ENCODE peak calls at places on chromosome 3, in five cellular contexts. R is left ventricle myocardium inferior, E is pancreas, W is upper lobe of right lung, F is dorsolateral prefrontal cortex. X is an unnamed sample.
A peak's percentile ranks its signal among the peaks of the same experiment; 100 is the strongest.

GRCh38 chr3:195060531-195061385 is 210.2 kb downstream of the XXYLT1 start:
- DNase-seq in R (peak; percentile 39), E (peak; percentile 49), W (peak; percentile 49), F (no peak), X (peak; percentile 23)

GRCh38 chr3:161990036-161990435 is 493.4 kb downstream of the OTOL1 start:
- DNase-seq in R (no peak), E (no peak), W (no peak), F (no peak), X (no peak)

GRCh38 chr3:114632757-114633424 is 339.1 kb downstream of the TIGIT start:
- DNase-seq in R (no peak), E (no peak), W (no peak), F (no peak), X (no peak)

GRCh38 chr3:191414732-191415131 is 46.2 kb upstream of the PYDC2 start:
- DNase-seq in R (no peak), E (no peak), W (no peak), F (no peak), X (no peak)

GRCh38 chr3:73094951-73095350 is 33.5 kb downstream of the EBLN2 start:
- DNase-seq in R (peak; percentile 37), E (no peak), W (no peak), F (no peak), X (peak; percentile 51)

GRCh38 chr3:169260296-169260695 is 403.2 kb downstream of the MECOM start:
- DNase-seq in R (no peak), E (no peak), W (no peak), F (no peak), X (no peak)

GRCh38 chr3:138539352-138539751 is 54.7 kb downstream of the CEP70 start:
- DNase-seq in R (no peak), E (no peak), W (no peak), F (no peak), X (no peak)

GRCh38 chr3:35721628-35722027 is 82.3 kb downstream of the ARPP21 start:
- DNase-seq in R (no peak), E (no peak), W (no peak), F (no peak), X (no peak)

GRCh38 chr3:82022836-82023235 is 261.4 kb upstream of the GBE1 start:
- DNase-seq in R (no peak), E (no peak), W (no peak), F (no peak), X (no peak)

GRCh38 chr3:42185044-42185443 is 80.9 kb downstream of the CCK start:
- DNase-seq in R (no peak), E (no peak), W (no peak), F (no peak), X (no peak)

GRCh38 chr3:194773216-194773615 is 87.5 kb downstream of the FAM43A start:
- DNase-seq in R (peak; percentile 53), E (no peak), W (no peak), F (no peak), X (no peak)

GRCh38 chr3:9778102-9778501 is 8.4 kb upstream of the CAMK1 start:
- DNase-seq in R (no peak), E (no peak), W (no peak), F (peak; percentile 76), X (no peak)

GRCh38 chr3:169227911-169228310 is 435.6 kb downstream of the MECOM start:
- DNase-seq in R (no peak), E (no peak), W (no peak), F (no peak), X (peak; percentile 75)

GRCh38 chr3:124960205-124960604 is 25.7 kb upstream of the MUC13 start:
- DNase-seq in R (no peak), E (no peak), W (no peak), F (no peak), X (no peak)

GRCh38 chr3:101619734-101620133 is 45.8 kb downstream of the PCNP start:
- DNase-seq in R (no peak), E (no peak), W (no peak), F (no peak), X (no peak)

GRCh38 chr3:111315911-111316310 is 226.1 kb upstream of the CD96 start:
- DNase-seq in R (no peak), E (no peak), W (no peak), F (no peak), X (no peak)

GRCh38 chr3:50572801-50573371 is 3.6 kb downstream of the HEMK1 start:
- DNase-seq in R (no peak), E (no peak), W (no peak), F (no peak), X (no peak)

GRCh38 chr3:18556503-18556902 is 131.4 kb upstream of the SATB1 start:
- DNase-seq in R (no peak), E (no peak), W (no peak), F (no peak), X (no peak)

GRCh38 chr3:194554488-194555098 is 67.8 kb upstream of the ATP13A3 start:
- DNase-seq in R (no peak), E (no peak), W (no peak), F (no peak), X (no peak)

GRCh38 chr3:194140520-194141414 is 4.8 kb downstream of the HES1 start:
- DNase-seq in R (peak; percentile 68), E (peak; percentile 84), W (peak; percentile 85), F (no peak), X (peak; percentile 85)

GRCh38 chr3:61077551-61077950 is 173.7 kb downstream of the FHIT start:
- DNase-seq in R (no peak), E (no peak), W (no peak), F (no peak), X (no peak)

GRCh38 chr3:86178095-86178494 is 812.9 kb downstream of the VGLL3 start:
- DNase-seq in R (no peak), E (no peak), W (no peak), F (no peak), X (no peak)

GRCh38 chr3:181694805-181695660 is 16.7 kb upstream of the SOX2 start:
- DNase-seq in R (peak; percentile 40), E (peak; percentile 68), W (peak; percentile 84), F (peak; percentile 56), X (peak; percentile 83)

GRCh38 chr3:169104541-169104940 is 559.0 kb downstream of the MECOM start:
- DNase-seq in R (no peak), E (no peak), W (no peak), F (no peak), X (no peak)

GRCh38 chr3:39038165-39038564 is 13.6 kb downstream of the SCN11A start:
- DNase-seq in R (no peak), E (no peak), W (no peak), F (no peak), X (no peak)

GRCh38 chr3:30607032-30607833 is 832 bp downstream of the TGFBR2 start:
- DNase-seq in R (peak; percentile 82), E (peak; percentile 82), W (peak; percentile 86), F (no peak), X (peak; percentile 58)

GRCh38 chr3:71673486-71673885 is 51.7 kb downstream of the EIF4E3 start:
- DNase-seq in R (no peak), E (no peak), W (no peak), F (no peak), X (no peak)

GRCh38 chr3:114624676-114625181 is 330.9 kb downstream of the TIGIT start:
- DNase-seq in R (peak; percentile 92), E (peak; percentile 66), W (peak; percentile 79), F (peak; percentile 90), X (no peak)

GRCh38 chr3:187447737-187448136 is 79.6 kb downstream of the RTP4 start:
- DNase-seq in R (no peak), E (no peak), W (no peak), F (no peak), X (no peak)

GRCh38 chr3:94009612-94010011 is 18.8 kb downstream of the STX19 start:
- DNase-seq in R (no peak), E (no peak), W (no peak), F (no peak), X (no peak)

GRCh38 chr3:132659000-132659369 is 624 bp downstream of the ACAD11 start:
- DNase-seq in R (no peak), E (no peak), W (no peak), F (no peak), X (peak; percentile 43)

GRCh38 chr3:126435456-126436315 is 40.0 kb downstream of the ZXDC start:
- DNase-seq in R (no peak), E (no peak), W (peak; percentile 52), F (peak; percentile 20), X (no peak)

GRCh38 chr3:158103131-158103955 is 2.9 kb downstream of the SHOX2 start:
- DNase-seq in R (no peak), E (peak; percentile 68), W (peak; percentile 61), F (no peak), X (peak; percentile 66)
- H3K4me3 ChIP-seq in R (peak overlapping the region; percentile 57), E (no peak overlapping the region), W (no peak overlapping the region), F (no peak overlapping the region), X (peak overlapping the region; percentile 32)

GRCh38 chr3:46349484-46350261 is 4.2 kb upstream of the CCR2 start:
- DNase-seq in R (no peak), E (no peak), W (no peak), F (no peak), X (no peak)
- H3K4me3 ChIP-seq in R (no peak overlapping the region), E (no peak overlapping the region), W (no peak overlapping the region), F (no peak overlapping the region), X (no peak overlapping the region)

DNA sequence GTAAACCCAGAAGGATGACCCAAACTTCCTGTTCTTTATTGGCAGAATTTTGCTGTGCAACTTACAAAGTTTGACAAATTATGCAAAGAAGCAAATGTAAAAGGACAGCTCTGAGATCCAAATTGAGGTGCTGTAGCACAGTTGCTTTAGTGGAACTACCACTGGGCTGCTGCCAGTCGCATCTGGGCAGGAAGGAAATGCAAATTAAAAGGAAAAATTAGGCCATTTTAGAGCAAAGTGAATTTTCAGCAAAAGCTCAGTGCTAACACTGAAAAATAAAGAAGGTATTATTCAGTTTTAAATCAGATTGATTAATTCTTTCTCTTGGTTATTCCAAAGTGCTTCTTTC is 104.5 kb downstream of the ZMAT3 start:
- DNase-seq in R (no peak), E (no peak), W (no peak), F (no peak), X (no peak)
- H3K4me3 ChIP-seq in R (peak overlapping the region; percentile 40), E (no peak overlapping the region), W (no peak overlapping the region), F (no peak overlapping the region), X (no peak overlapping the region)

GRCh38 chr3:148601766-148602685 is 95.7 kb upstream of the AGTR1 start:
- DNase-seq in R (no peak), E (no peak), W (no peak), F (no peak), X (no peak)
- H3K4me3 ChIP-seq in R (no peak overlapping the region), E (no peak overlapping the region), W (no peak overlapping the region), F (no peak overlapping the region), X (no peak overlapping the region)

DNA sequence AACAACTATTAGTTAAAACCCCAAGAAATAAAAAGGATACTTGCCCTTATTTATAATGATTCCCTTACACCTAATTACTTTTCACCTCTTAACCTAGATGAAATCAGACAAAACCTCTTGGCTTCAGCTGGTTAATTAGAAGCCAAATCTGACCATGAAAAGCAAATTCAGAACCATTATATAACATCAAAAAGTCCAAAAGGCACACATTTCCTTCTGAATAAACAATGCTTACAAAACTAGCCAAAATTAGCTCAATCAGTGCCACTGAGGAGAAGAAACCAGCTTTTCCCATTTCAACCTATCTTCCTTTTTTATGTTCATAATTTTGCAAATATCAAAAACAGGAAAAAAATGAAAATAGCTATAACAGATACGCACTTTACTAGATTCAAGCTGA is 3.2 kb downstream of the EHHADH start:
- DNase-seq in R (no peak), E (no peak), W (no peak), F (no peak), X (no peak)
- H3K4me3 ChIP-seq in R (no peak overlapping the region), E (no peak overlapping the region), W (no peak overlapping the region), F (no peak overlapping the region), X (no peak overlapping the region)

GRCh38 chr3:46186856-46187700 is 21.0 kb downstream of the CCR1 start:
- DNase-seq in R (no peak), E (no peak), W (no peak), F (no peak), X (no peak)
- H3K4me3 ChIP-seq in R (no peak overlapping the region), E (no peak overlapping the region), W (no peak overlapping the region), F (no peak overlapping the region), X (no peak overlapping the region)

GRCh38 chr3:1616715-1617114 is 482.0 kb upstream of the CNTN4 start:
- DNase-seq in R (no peak), E (no peak), W (no peak), F (no peak), X (no peak)
- H3K4me3 ChIP-seq in R (no peak overlapping the region), E (no peak overlapping the region), W (no peak overlapping the region), F (no peak overlapping the region), X (no peak overlapping the region)

X was measured in neural progenitor cell.